ENCODE peak calls at places on chromosome X, in four cellular contexts. One of them, this sample, is unnamed.

GRCh38 chrX:100424012-100424411 is 13.9 kb upstream of the PCDH19 start:
- DNase-seq in A549: no peak
- DNase-seq in heart left ventricle: no peak
- DNase-seq in body of pancreas: no peak
- DNase-seq in this sample: no peak

GRCh38 chrX:149494844-149495565 is 10.1 kb downstream of the IDS start:
- DNase-seq in heart left ventricle: no peak
- DNase-seq in body of pancreas: no peak
- DNase-seq in A549: peak
- DNase-seq in this sample: no peak

GRCh38 chrX:145396612-145397011 is 149.3 kb downstream of the SPANXN1 start:
- DNase-seq in A549: no peak
- DNase-seq in body of pancreas: no peak
- DNase-seq in heart left ventricle: no peak
- DNase-seq in this sample: no peak

GRCh38 chrX:13750204-13750603 is 15.7 kb downstream of the OFD1 start:
- DNase-seq in body of pancreas: no peak
- DNase-seq in A549: peak
- DNase-seq in heart left ventricle: no peak
- DNase-seq in this sample: no peak

GRCh38 chrX:16838202-16839066 is 31.7 kb downstream of the RBBP7 start:
- DNase-seq in A549: no peak
- DNase-seq in heart left ventricle: peak
- DNase-seq in body of pancreas: peak
- DNase-seq in this sample: no peak

GRCh38 chrX:119288890-119289393 is 52.9 kb downstream of the PGRMC1 start:
- DNase-seq in body of pancreas: no peak
- DNase-seq in A549: no peak
- DNase-seq in heart left ventricle: no peak
- DNase-seq in this sample: no peak

GRCh38 chrX:20029728-20030127 is 38.9 kb upstream of the BCLAF3 start:
- DNase-seq in A549: no peak
- DNase-seq in heart left ventricle: no peak
- DNase-seq in body of pancreas: peak
- DNase-seq in this sample: no peak

GRCh38 chrX:55488268-55488558 is 1.4 kb downstream of the USP51 start:
- DNase-seq in A549: no peak
- DNase-seq in body of pancreas: no peak
- DNase-seq in heart left ventricle: no peak
- DNase-seq in this sample: no peak

GRCh38 chrX:119501511-119502148 is 33.4 kb downstream of the SLC25A5 start:
- DNase-seq in A549: no peak
- DNase-seq in heart left ventricle: no peak
- DNase-seq in body of pancreas: no peak
- DNase-seq in this sample: no peak

GRCh38 chrX:153925739-153926593 is at the start of gene ARHGAP4:
- DNase-seq in body of pancreas: no peak
- DNase-seq in heart left ventricle: no peak
- DNase-seq in A549: no peak
- DNase-seq in this sample: no peak

GRCh38 chrX:13248867-13249521 is 70.9 kb downstream of the ATXN3L start:
- DNase-seq in body of pancreas: no peak
- DNase-seq in heart left ventricle: no peak
- DNase-seq in A549: no peak
- DNase-seq in this sample: no peak

DNA sequence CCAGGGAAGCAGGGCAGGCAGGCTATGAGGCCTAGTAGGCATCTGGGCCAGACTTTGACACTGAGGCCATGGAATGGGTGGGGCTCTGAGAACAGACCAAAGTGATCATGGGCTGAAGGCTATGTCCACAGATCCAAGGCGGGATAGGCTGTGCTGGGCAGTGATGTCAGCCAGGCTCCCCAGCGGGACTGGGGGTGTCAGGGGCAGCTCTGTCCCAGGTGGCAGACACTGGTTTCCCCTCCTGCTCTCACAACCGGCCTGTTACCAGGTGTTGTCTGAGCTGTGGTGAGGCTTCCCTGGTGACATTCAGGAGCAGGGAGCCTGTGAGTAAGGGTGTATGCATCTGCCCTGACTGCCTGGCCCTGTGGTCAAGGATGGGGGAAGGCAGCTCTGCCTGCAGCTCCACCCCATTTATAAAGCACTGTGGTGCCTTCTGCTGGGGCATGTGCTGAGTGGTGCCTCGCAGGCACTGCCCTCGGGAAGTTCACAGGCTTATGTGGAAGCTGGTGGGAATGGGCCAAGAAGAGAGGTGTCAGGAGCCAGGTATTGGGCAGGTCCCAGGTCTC is 2.9 kb downstream of the IL9R start:
- DNase-seq in A549: no peak
- DNase-seq in body of pancreas: no peak
- DNase-seq in heart left ventricle: no peak
- DNase-seq in this sample: no peak
- H3K27ac ChIP-seq in A549: no peak
- H3K27ac ChIP-seq in body of pancreas: no peak
- H3K27ac ChIP-seq in heart left ventricle: no peak
- H3K27ac ChIP-seq in this sample: no peak

GRCh38 chrX:110317820-110318663 is at the start of gene AMMECR1:
- DNase-seq in A549: peak
- DNase-seq in body of pancreas: peak
- DNase-seq in heart left ventricle: peak
- DNase-seq in this sample: peak
- TF ChIP-seq POLR2A in A549: peak
- TF ChIP-seq POLR2A in body of pancreas: peak
- TF ChIP-seq POLR2A in heart left ventricle: peak
- TF ChIP-seq POLR2A in this sample: peak

GRCh38 chrX:22314211-22314610 is 41.5 kb downstream of the CBLL2 start:
- DNase-seq in A549: no peak
- DNase-seq in heart left ventricle: no peak
- DNase-seq in body of pancreas: no peak
- DNase-seq in this sample: no peak

GRCh38 chrX:22310779-22311178 is 38.1 kb downstream of the CBLL2 start:
- DNase-seq in body of pancreas: no peak
- DNase-seq in A549: no peak
- DNase-seq in heart left ventricle: no peak
- DNase-seq in this sample: no peak

GRCh38 chrX:22314692-22315091 is 42.0 kb downstream of the CBLL2 start:
- DNase-seq in heart left ventricle: no peak
- DNase-seq in A549: no peak
- DNase-seq in body of pancreas: no peak
- DNase-seq in this sample: no peak

GRCh38 chrX:22313757-22314156 is 41.0 kb downstream of the CBLL2 start:
- DNase-seq in heart left ventricle: no peak
- DNase-seq in body of pancreas: no peak
- DNase-seq in A549: no peak
- DNase-seq in this sample: no peak
- H3K27ac ChIP-seq in heart left ventricle: no peak
- H3K27ac ChIP-seq in body of pancreas: no peak
- H3K27ac ChIP-seq in A549: no peak
- H3K27ac ChIP-seq in this sample: no peak

GRCh38 chrX:48917139-48917980 is 1.5 kb downstream of the PIM2 start:
- DNase-seq in body of pancreas: peak
- DNase-seq in heart left ventricle: peak
- DNase-seq in A549: peak
- DNase-seq in this sample: peak
- TF ChIP-seq POLR2A in body of pancreas: peak
- TF ChIP-seq POLR2A in heart left ventricle: no peak
- TF ChIP-seq POLR2A in A549: no peak
- TF ChIP-seq POLR2A in this sample: no peak

DNA sequence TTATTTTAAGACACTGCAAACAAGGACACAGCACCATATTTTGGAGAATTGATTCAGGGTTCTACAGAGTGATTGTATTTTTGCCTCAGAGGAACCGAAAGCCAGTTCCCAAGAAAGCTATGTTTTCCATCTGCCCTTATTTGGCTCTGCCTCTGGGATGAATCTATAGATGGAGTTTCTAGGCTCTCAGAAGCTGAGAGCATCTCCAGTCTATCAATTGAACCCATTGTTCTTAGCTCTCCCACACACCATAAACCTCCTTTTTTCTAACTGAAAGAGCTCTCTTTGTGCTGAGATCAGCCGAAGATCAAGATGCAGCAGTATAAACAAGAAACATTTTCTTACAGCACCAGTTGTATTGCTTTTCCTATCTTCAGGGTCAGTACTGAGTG is 16.9 kb downstream of the PLP1 start:
- DNase-seq in body of pancreas: no peak
- DNase-seq in A549: no peak
- DNase-seq in heart left ventricle: no peak
- DNase-seq in this sample: no peak
- H3K27ac ChIP-seq in body of pancreas: no peak
- H3K27ac ChIP-seq in A549: no peak
- H3K27ac ChIP-seq in heart left ventricle: no peak
- H3K27ac ChIP-seq in this sample: peak

DNA sequence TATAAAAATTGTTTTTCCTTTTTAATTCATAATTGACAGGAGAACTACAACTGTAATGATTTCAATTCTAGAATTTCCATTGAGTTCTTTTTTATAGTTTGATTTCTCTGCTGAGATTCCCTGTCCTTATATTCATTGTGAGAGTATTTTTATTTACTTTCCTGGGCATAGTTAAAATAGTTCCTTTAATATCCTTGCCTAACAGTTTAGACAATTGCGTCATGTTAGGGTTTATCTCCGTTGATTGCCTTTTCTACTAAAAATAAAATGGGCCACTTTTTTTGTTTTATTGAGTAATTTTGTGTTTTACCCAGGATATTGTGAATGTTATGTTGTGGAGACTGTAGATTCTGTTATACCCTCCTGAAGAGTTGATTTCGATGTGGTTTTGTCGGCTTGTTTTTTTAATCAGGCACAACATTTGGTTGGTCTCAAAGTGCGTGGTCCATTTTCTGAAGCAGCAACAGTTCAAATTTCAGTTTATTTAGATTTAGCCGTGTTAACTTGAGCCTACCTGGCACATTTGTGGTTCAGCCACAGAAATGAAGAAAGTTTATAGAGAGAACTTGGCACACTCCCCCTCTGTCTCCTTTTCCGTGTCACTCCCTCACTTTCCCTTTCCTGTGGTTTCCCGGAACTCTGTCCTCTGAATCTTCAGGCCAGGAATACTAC is 16.0 kb upstream of the PRRG1 start:
- DNase-seq in body of pancreas: no peak
- DNase-seq in heart left ventricle: no peak
- DNase-seq in A549: no peak
- DNase-seq in this sample: no peak
- TF ChIP-seq POLR2A in body of pancreas: no peak
- TF ChIP-seq POLR2A in heart left ventricle: no peak
- TF ChIP-seq POLR2A in A549: no peak
- TF ChIP-seq POLR2A in this sample: no peak

DNA sequence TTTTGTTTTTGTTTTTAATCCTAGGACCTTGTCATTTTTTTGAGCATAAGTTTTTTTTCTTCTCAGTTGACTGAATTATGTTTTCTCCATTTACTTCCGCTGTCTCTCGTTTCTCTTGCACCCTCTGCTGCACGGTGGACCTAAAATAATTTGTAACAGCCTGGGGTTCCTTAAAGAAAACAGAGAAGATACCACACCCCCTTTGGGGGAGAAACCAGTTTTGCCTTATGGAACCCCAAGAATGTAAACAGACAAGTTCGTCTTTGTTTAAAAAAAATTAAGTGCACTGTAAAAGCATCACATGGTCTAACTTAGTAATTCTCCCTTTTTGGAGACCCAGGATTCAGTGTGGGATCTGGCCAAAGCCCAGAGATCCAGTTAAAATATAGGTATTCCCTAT is 32.8 kb upstream of the MAGEA4 start:
- DNase-seq in body of pancreas: no peak
- DNase-seq in A549: no peak
- DNase-seq in heart left ventricle: no peak
- DNase-seq in this sample: no peak
- H3K27ac ChIP-seq in body of pancreas: no peak
- H3K27ac ChIP-seq in A549: no peak
- H3K27ac ChIP-seq in heart left ventricle: no peak
- H3K27ac ChIP-seq in this sample: no peak

DNA sequence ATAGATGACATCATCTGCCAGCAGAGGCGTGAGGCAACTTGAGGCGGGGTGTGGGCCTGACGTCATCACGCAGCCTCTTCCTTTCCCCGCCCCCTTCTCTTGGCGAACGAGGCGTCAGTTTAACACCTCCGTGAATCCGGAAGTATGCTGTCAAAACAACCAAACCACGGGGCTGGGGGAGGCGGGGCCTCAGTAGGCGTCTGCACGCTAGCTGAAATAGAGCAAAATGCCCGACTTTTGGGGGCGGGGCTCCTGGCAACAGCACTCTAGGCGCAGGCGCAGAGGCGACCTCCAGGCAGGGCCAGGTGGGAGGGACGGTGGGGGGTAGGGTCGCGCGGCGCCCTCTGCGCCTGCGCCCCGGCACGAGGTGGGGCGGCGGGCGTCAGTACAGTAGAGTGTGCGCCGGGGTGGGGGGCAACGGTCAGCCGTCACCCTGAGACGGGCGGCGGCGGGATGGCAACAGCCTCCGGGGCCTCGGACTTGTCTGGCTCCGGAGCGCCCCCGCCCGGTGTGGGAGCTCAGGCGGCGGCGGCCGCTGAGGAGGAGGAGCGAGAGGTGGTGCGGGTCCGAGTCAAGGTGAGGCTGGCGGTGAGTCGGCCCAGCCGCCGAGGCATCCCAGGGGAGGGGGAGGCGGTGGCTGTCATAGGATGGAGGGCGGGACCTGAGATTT is at the start of gene TBC1D25:
- DNase-seq in body of pancreas: peak
- DNase-seq in A549: peak
- DNase-seq in heart left ventricle: peak
- DNase-seq in this sample: peak
- TF ChIP-seq POLR2A in body of pancreas: no peak
- TF ChIP-seq POLR2A in A549: peak
- TF ChIP-seq POLR2A in heart left ventricle: peak
- TF ChIP-seq POLR2A in this sample: peak

DNA sequence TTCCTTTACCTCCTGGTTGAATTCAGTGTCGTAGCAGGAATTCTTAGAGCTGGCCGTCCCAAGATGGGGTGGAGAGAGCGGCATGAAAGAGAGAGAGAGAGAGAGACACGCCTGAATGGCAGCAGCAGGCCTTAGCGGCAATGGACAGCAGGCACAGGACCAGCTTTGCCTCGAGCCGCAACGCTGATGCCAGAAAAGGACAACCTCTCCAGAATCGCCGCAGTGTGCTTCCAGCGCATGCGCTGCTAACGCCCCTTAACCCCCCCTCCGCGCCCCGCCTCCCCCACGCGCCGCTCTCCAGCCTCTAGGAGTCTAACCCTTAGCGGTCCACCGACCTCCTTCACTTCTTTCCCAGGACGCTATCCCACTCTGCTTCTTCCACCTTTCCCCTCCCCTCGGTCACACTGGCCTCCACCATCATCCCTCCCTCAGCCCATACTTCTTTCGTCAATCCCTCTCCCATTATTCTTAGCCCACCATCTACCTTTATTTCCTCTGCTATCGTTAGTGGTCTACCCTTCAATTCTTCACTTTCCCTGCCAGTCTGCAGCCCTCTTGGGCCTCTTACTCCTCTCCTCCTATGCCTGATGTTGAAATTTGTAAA is 10.5 kb upstream of the ZCCHC13 start:
- DNase-seq in heart left ventricle: peak
- DNase-seq in A549: peak
- DNase-seq in body of pancreas: peak
- DNase-seq in this sample: peak
- H3K27ac ChIP-seq in heart left ventricle: no peak
- H3K27ac ChIP-seq in A549: peak
- H3K27ac ChIP-seq in body of pancreas: peak
- H3K27ac ChIP-seq in this sample: peak

This sample was measured in tibial nerve.